ENCODE peak calls at places on chromosomes 5 and 9, in ten cellular contexts. V is CD8-positive, alpha-beta memory T cell; O is posterior vena cava; H is GM13977; S is hippocampal formation; B is amniotic stem cell; G is H9; W is GM23338; P is OCI-M1; Z is cerebellar nuclear complex. X is an unnamed sample.

GRCh38 chr5:119418782-119419101 is 33.6 kb upstream of the HSD17B4 start:
- DNase-seq in V (no peak), O (no peak), H (no peak), S (no peak), B (no peak), G (no peak), W (peak), P (no peak), Z (no peak), X (peak)

GRCh38 chr9:128098936-128099931 is 28.3 kb downstream of the PTGES2 start:
- DNase-seq in V (no peak), O (no peak), H (no peak), S (no peak), B (peak), G (no peak), W (no peak), P (no peak), Z (no peak), X (no peak)

GRCh38 chr5:14268738-14269137 is 125.6 kb downstream of the TRIO start:
- DNase-seq in V (no peak), O (no peak), H (no peak), S (no peak), B (no peak), G (no peak), W (no peak), P (no peak), Z (no peak), X (no peak)

GRCh38 chr5:180621311-180621710 is 28.1 kb downstream of the FLT4 start:
- DNase-seq in V (no peak), O (no peak), H (no peak), S (no peak), B (no peak), G (no peak), W (no peak), P (no peak), Z (no peak), X (no peak)

GRCh38 chr9:15149450-15149849 is 157.6 kb downstream of the TTC39B start:
- DNase-seq in V (no peak), O (no peak), H (no peak), S (no peak), B (no peak), G (no peak), W (no peak), P (no peak), Z (no peak), X (no peak)

GRCh38 chr9:129783516-129784361 is 19.2 kb upstream of the TOR1B start:
- DNase-seq in V (peak), O (peak), H (peak), S (peak), B (peak), G (peak), W (peak), P (peak), Z (no peak), X (peak)

GRCh38 chr5:18043344-18043743 is 409.1 kb downstream of the TAF11L14 start:
- DNase-seq in V (no peak), O (no peak), H (no peak), S (no peak), B (no peak), G (no peak), W (peak), P (peak), Z (no peak), X (no peak)

GRCh38 chr5:71680510-71680909 is 38.6 kb upstream of the CARTPT start:
- DNase-seq in V (no peak), O (no peak), H (no peak), S (no peak), B (no peak), G (no peak), W (no peak), P (no peak), Z (no peak), X (no peak)

GRCh38 chr9:81626511-81626910 is 62.8 kb downstream of the TLE1 start:
- DNase-seq in V (no peak), O (no peak), H (no peak), S (no peak), B (no peak), G (no peak), W (no peak), P (no peak), Z (no peak), X (no peak)

GRCh38 chr5:147017621-147018020 is 139.1 kb upstream of the PPP2R2B start:
- DNase-seq in V (no peak), O (no peak), H (no peak), S (no peak), B (no peak), G (no peak), W (peak), P (no peak), Z (no peak), X (no peak)

GRCh38 chr9:89363921-89364663 is 45.8 kb downstream of the SECISBP2 start:
- DNase-seq in V (no peak), O (peak), H (no peak), S (no peak), B (no peak), G (no peak), W (no peak), P (no peak), Z (no peak), X (no peak)